ENCODE peak calls at places on chromosomes 12 and 14, in ten cellular contexts. X is GM06990, A is esophagus squamous epithelium, P is suprapubic skin, G is lower leg skin, N is fibroblast of mammary gland, L is GM10248, Y is K562, D is astrocyte of the cerebellum, O is epithelial cell of esophagus. C is an unnamed sample.

GRCh38 chr12:44852483-44852882 is 23.6 kb downstream of the NELL2 start:
- DNase-seq in G (no peak), O (no peak), A (no peak), D (no peak), N (no peak), X (no peak), Y (no peak), L (no peak), P (no peak), C (no peak)

GRCh38 chr12:25977047-25977446 is 18.6 kb downstream of the RASSF8 start:
- DNase-seq in P (no peak), D (peak), Y (no peak), N (peak), O (peak), G (no peak), X (no peak), A (no peak), L (no peak), C (no peak)

GRCh38 chr12:128078311-128078851 is 188.6 kb upstream of the TMEM132C start:
- DNase-seq in G (no peak), L (no peak), D (no peak), A (no peak), O (no peak), X (no peak), Y (no peak), P (no peak), N (no peak), C (no peak)

GRCh38 chr12:76611533-76611932 is 52.0 kb upstream of the OSBPL8 start:
- DNase-seq in G (peak), O (peak), D (no peak), P (no peak), A (no peak), Y (peak), N (peak), X (no peak), L (no peak), C (peak)

GRCh38 chr12:2294651-2295475 is 242.1 kb downstream of the CACNA1C start:
- DNase-seq in A (no peak), P (peak), X (no peak), G (peak), L (no peak), O (no peak), N (peak), D (no peak), Y (no peak), C (no peak)

GRCh38 chr14:99946652-99947489 is 118.4 kb upstream of the EVL start:
- DNase-seq in X (peak), A (no peak), L (peak), D (no peak), Y (peak), P (no peak), N (no peak), O (peak), G (no peak), C (no peak)

GRCh38 chr12:51270067-51270846 is at the start of gene SMAGP:
- DNase-seq in O (peak), N (peak), D (no peak), A (no peak), L (peak), Y (peak), P (peak), G (peak), X (peak), C (peak)

GRCh38 chr14:101814869-101815268 is 53.4 kb downstream of the PPP2R5C start:
- DNase-seq in X (no peak), D (no peak), A (no peak), P (no peak), Y (no peak), O (no peak), L (no peak), N (no peak), G (no peak), C (no peak)

GRCh38 chr12:5232826-5233500 is 189.3 kb downstream of the KCNA5 start:
- DNase-seq in L (no peak), A (no peak), G (no peak), Y (no peak), D (no peak), O (no peak), N (no peak), X (no peak), P (no peak), C (no peak)

GRCh38 chr12:94109154-94109553 is 39.2 kb upstream of the PLXNC1 start:
- DNase-seq in A (no peak), Y (peak), D (no peak), L (peak), P (no peak), X (no peak), G (no peak), N (peak), O (no peak), C (no peak)

GRCh38 chr14:101965145-101965531 is 765 bp downstream of the DYNC1H1 start:
- DNase-seq in Y (peak), P (peak), D (peak), X (peak), A (no peak), O (peak), N (peak), L (peak), G (peak), C (no peak)

GRCh38 chr14:95310635-95311380 is 8.9 kb downstream of the CLMN start:
- DNase-seq in L (no peak), N (no peak), A (no peak), G (no peak), D (no peak), O (no peak), Y (no peak), X (no peak), P (no peak), C (no peak)

GRCh38 chr14:96221841-96222240 is 17.2 kb downstream of the BDKRB2 start:
- DNase-seq in L (no peak), G (no peak), A (no peak), X (no peak), D (no peak), P (no peak), O (no peak), Y (no peak), N (no peak), C (no peak)

GRCh38 chr14:103625361-103626095 is 3.5 kb upstream of the KLC1 start:
- DNase-seq in G (no peak), A (no peak), D (no peak), L (no peak), N (no peak), X (peak), Y (no peak), P (no peak), O (no peak), C (no peak)

GRCh38 chr12:96094201-96094600 is 58.8 kb upstream of the LTA4H start:
- DNase-seq in L (no peak), Y (no peak), O (peak), A (no peak), P (no peak), N (no peak), X (no peak), G (peak), D (no peak), C (peak)

GRCh38 chr12:43109626-43110345 is 442.2 kb downstream of the ADAMTS20 start:
- DNase-seq in L (no peak), D (no peak), X (no peak), N (peak), Y (no peak), A (no peak), P (no peak), G (no peak), O (peak), C (no peak)

GRCh38 chr12:48883305-48884171 is 17.9 kb upstream of the RND1 start:
- DNase-seq in Y (no peak), A (no peak), X (no peak), G (no peak), N (no peak), P (no peak), L (no peak), D (no peak), O (no peak), C (peak)

GRCh38 chr14:95365401-95365800 is 45.7 kb upstream of the CLMN start:
- DNase-seq in P (no peak), G (no peak), Y (no peak), N (peak), A (no peak), L (no peak), X (no peak), D (no peak), O (no peak), C (peak)

GRCh38 chr14:50342211-50343080 is 30.3 kb downstream of the DMAC2L start:
- DNase-seq in O (peak), N (peak), A (no peak), P (peak), G (peak), Y (peak), X (peak), L (peak), D (peak), C (peak)

GRCh38 chr12:44246481-44247105 is 410.7 kb downstream of the TMEM117 start:
- DNase-seq in N (peak), A (no peak), P (no peak), G (no peak), O (no peak), X (no peak), L (no peak), D (peak), Y (no peak), C (no peak)

GRCh38 chr12:124636138-124636968 is 68.9 kb upstream of the NCOR2 start:
- DNase-seq in Y (peak), A (no peak), L (no peak), X (no peak), G (peak), D (no peak), N (peak), O (peak), P (no peak), C (no peak)

GRCh38 chr12:57889541-57889989 is 43.0 kb upstream of the CTDSP2 start:
- DNase-seq in Y (no peak), G (peak), P (peak), N (peak), O (peak), X (no peak), L (no peak), A (no peak), D (no peak), C (no peak)

GRCh38 chr12:72289633-72290032 is 17.5 kb downstream of the TRHDE start:
- DNase-seq in L (no peak), A (no peak), O (no peak), X (no peak), G (no peak), P (no peak), N (peak), D (no peak), Y (no peak), C (no peak)

GRCh38 chr12:101173197-101173749 is 36.8 kb downstream of the SLC5A8 start:
- DNase-seq in Y (no peak), P (no peak), A (no peak), G (no peak), N (peak), D (no peak), X (no peak), L (no peak), O (no peak), C (no peak)

GRCh38 chr14:65949711-65950516 is 536.3 kb upstream of the CCDC196 start:
- DNase-seq in O (peak), X (peak), L (peak), Y (peak), P (no peak), D (peak), A (no peak), N (peak), G (no peak), C (no peak)

GRCh38 chr14:51867753-51868152 is 7.3 kb downstream of the GNG2 start:
- DNase-seq in L (no peak), D (no peak), A (no peak), Y (no peak), O (no peak), P (no peak), N (peak), G (no peak), X (peak), C (no peak)

GRCh38 chr14:55383039-55383438 is 28.6 kb downstream of the ATG14 start:
- DNase-seq in Y (no peak), X (no peak), P (no peak), N (peak), O (no peak), G (no peak), L (no peak), A (no peak), D (no peak), C (no peak)

GRCh38 chr14:60093606-60094005 is 1.9 kb downstream of the PCNX4 start:
- DNase-seq in P (no peak), Y (no peak), D (no peak), O (no peak), N (peak), G (no peak), X (no peak), A (no peak), L (no peak), C (no peak)

GRCh38 chr12:116266631-116267349 is 10.7 kb downstream of the MED13L start:
- DNase-seq in D (no peak), O (peak), N (peak), A (no peak), L (no peak), Y (no peak), G (no peak), X (no peak), P (no peak), C (no peak)

GRCh38 chr12:46664771-46665287 is 161.0 kb downstream of the SLC38A4 start:
- DNase-seq in N (peak), X (no peak), G (no peak), O (peak), D (peak), Y (peak), L (peak), A (no peak), P (no peak), C (peak)

DNA sequence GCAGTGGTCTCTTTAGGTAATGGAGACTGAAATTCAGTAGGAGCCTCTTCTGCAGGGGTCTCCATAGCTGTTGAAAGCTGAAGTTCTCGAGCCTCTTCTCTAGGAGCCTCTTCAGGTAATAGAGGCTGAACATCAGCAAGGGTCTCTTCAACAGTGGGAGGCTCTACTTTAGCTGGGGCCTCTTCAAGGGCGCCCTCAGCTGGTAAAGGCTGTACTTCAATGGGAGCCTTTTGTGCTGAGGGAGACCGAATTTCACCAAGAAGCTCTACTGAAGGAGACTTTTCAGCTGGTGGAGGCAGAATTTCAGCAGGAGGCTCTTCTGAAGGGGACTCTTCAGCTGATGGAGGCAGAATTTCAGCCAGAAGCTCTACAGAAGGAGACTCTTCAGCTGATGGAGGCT is 1.5 kb downstream of the FSCB start:
- DNase-seq in X (no peak), D (no peak), A (no peak), P (no peak), L (no peak), O (no peak), Y (peak), G (no peak), N (no peak), C (no peak)
- TF ChIP-seq CTCF in X (no peak), D (no peak), A (no peak), P (no peak), L (no peak), O (no peak), Y (no peak), G (no peak), N (no peak), C (no peak)

GRCh38 chr14:80587096-80587724 is 354.3 kb downstream of the CEP128 start:
- DNase-seq in X (peak), G (no peak), A (no peak), D (peak), L (peak), Y (no peak), N (peak), P (no peak), O (peak), C (peak)
- TF ChIP-seq CTCF in X (peak), G (no peak), A (peak), D (peak), L (peak), Y (peak), N (peak), P (peak), O (peak), C (peak)

DNA sequence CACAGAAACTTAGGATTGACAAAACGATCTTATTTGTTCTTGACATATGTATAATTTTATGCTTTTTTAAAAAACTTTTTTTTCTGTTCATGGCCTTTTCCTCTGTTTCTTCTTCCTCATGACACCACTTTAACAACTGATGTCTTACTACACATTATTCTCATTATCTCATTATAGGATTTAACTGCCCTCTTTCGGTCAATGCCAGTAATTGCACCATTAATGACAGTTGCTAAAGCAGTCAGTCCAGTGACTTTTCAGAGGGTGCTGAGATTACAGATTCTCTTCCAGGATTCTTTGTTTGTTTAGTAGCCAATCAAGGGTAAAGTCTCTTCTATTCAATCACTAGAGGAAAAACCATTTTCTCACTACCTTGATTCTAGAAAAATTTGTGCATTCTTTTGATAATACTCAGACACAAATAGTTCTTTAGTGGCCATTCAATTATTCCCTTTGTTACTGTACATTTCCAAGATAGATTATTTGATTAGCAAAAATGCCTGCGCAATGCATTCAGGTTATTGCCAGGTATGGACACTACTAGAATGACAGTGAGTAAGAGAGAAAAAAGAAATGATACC is 50.1 kb downstream of the KLRG1 start:
- DNase-seq in O (peak), N (peak), G (no peak), L (peak), P (no peak), Y (peak), A (no peak), X (no peak), D (peak), C (peak)
- TF ChIP-seq CTCF in O (peak), N (peak), G (no peak), L (peak), P (peak), Y (peak), A (peak), X (peak), D (peak), C (peak)

GRCh38 chr12:104823985-104824441 is 134.1 kb downstream of the SLC41A2 start:
- DNase-seq in L (no peak), D (no peak), X (no peak), A (no peak), P (no peak), O (no peak), N (no peak), G (peak), Y (peak), C (no peak)

GRCh38 chr12:104833756-104834155 is 124.3 kb downstream of the SLC41A2 start:
- DNase-seq in G (no peak), O (no peak), X (no peak), L (no peak), A (no peak), D (no peak), N (no peak), P (no peak), Y (no peak), C (no peak)

GRCh38 chr12:104827587-104827986 is 130.5 kb downstream of the SLC41A2 start:
- DNase-seq in L (no peak), P (no peak), Y (peak), O (no peak), A (no peak), N (peak), G (no peak), X (no peak), D (no peak), C (no peak)

GRCh38 chr12:104825408-104825807 is 132.7 kb downstream of the SLC41A2 start:
- DNase-seq in G (no peak), A (no peak), D (no peak), L (no peak), X (no peak), O (peak), Y (peak), P (no peak), N (peak), C (peak)

DNA sequence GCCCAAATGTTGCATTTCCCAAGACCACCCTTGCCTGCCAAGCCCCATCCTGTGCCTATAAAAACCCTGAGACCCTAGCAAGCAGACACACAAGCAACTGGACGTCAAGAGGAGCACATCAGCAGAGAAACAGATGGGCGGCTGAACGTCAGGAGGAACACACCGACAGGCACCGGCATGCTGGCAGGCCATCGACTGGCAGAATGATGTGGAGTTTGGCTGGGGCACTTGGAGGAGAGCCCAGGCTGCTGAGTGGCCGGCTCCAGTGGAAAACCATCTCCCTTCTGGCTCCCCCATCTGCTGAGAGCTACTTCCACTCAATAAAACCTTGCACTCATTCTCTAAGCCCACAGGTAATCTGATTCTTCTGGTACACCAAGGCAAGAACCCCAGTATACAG is 130.1 kb downstream of the SLC41A2 start:
- DNase-seq in G (no peak), D (no peak), Y (no peak), O (no peak), X (no peak), N (no peak), A (no peak), L (no peak), P (no peak), C (no peak)
- TF ChIP-seq CTCF in G (no peak), D (no peak), Y (no peak), O (no peak), X (no peak), N (no peak), A (no peak), L (no peak), P (no peak), C (no peak)

GRCh38 chr14:77478796-77479195 is 19.8 kb downstream of the ISM2 start:
- DNase-seq in P (no peak), L (peak), X (peak), A (no peak), O (no peak), G (no peak), D (no peak), Y (no peak), N (no peak), C (no peak)
- TF ChIP-seq CTCF in P (no peak), L (no peak), X (no peak), A (no peak), O (no peak), G (no peak), D (no peak), Y (no peak), N (no peak), C (no peak)

GRCh38 chr14:78448483-78449094 is 278.4 kb downstream of the NRXN3 start:
- DNase-seq in P (no peak), X (peak), N (peak), O (peak), D (no peak), A (no peak), L (peak), G (peak), Y (peak), C (peak)
- TF ChIP-seq CTCF in P (peak), X (peak), N (peak), O (peak), D (peak), A (peak), L (peak), G (no peak), Y (peak), C (peak)

GRCh38 chr14:30874120-30874998 is at the start of gene COCH:
- DNase-seq in Y (peak), L (peak), O (no peak), D (no peak), P (no peak), N (no peak), A (no peak), G (no peak), X (peak), C (peak)
- TF ChIP-seq CTCF in Y (peak), L (peak), O (no peak), D (peak), P (peak), N (no peak), A (peak), G (no peak), X (peak), C (peak)

GRCh38 chr12:90987101-90987500 is 17.7 kb downstream of the EPYC start:
- DNase-seq in A (no peak), D (peak), O (no peak), Y (no peak), X (no peak), G (no peak), L (no peak), N (no peak), P (no peak), C (no peak)

GRCh38 chr12:90984114-90984513 is 20.7 kb downstream of the EPYC start:
- DNase-seq in A (no peak), P (no peak), O (no peak), Y (no peak), D (no peak), L (no peak), X (no peak), N (no peak), G (no peak), C (no peak)

GRCh38 chr12:90991952-90992465 is 12.8 kb downstream of the EPYC start:
- DNase-seq in O (no peak), A (no peak), Y (no peak), P (no peak), X (no peak), N (no peak), D (no peak), G (no peak), L (no peak), C (no peak)

GRCh38 chr12:90989617-90990232 is 15.0 kb downstream of the EPYC start:
- DNase-seq in D (no peak), P (no peak), A (no peak), L (no peak), O (no peak), X (no peak), Y (no peak), G (no peak), N (no peak), C (no peak)

GRCh38 chr12:90987520-90987919 is 17.3 kb downstream of the EPYC start:
- DNase-seq in G (no peak), P (no peak), D (no peak), O (no peak), A (no peak), L (no peak), X (no peak), Y (no peak), N (no peak), C (no peak)
- TF ChIP-seq CTCF in G (no peak), P (no peak), D (no peak), O (no peak), A (peak), L (no peak), X (peak), Y (no peak), N (peak), C (no peak)